ENCODE peak calls at places on chromosome 1, in five cellular contexts. V is H9, T is mesenchymal stem cell, I is IMR-90, Q is mesendoderm. Y is an unnamed sample.

GRCh38 chr1:35173516-35174224 is 19.3 kb downstream of the SFPQ start:
- DNase-seq in Q (peak; percentile 39), V (no peak), I (no peak), T (no peak), Y (no peak)

GRCh38 chr1:115430717-115431116 is 92.7 kb upstream of the NGF start:
- DNase-seq in Q (peak; percentile 75), T (peak; percentile 94), I (peak; percentile 96), V (no peak), Y (peak; percentile 19)

GRCh38 chr1:72202761-72203160 is 79.6 kb downstream of the NEGR1 start:
- DNase-seq in V (no peak), T (peak; percentile 7), I (peak; percentile 45), Q (no peak), Y (no peak)

GRCh38 chr1:192170196-192170984 is 12.1 kb downstream of the RGS18 start:
- DNase-seq in T (peak; percentile 26), Q (peak; percentile 9), V (no peak), I (peak; percentile 12), Y (no peak)

GRCh38 chr1:27868932-27869718 is 3.2 kb upstream of the THEMIS2 start:
- DNase-seq in I (no peak), V (peak; percentile 32), Q (no peak), T (no peak), Y (no peak)

GRCh38 chr1:207214453-207214852 is 107.0 kb upstream of the CD55 start:
- DNase-seq in Q (no peak), I (no peak), T (no peak), V (no peak), Y (no peak)

GRCh38 chr1:46767649-46768282 is 31.1 kb upstream of the CYP4B1 start:
- DNase-seq in T (no peak), V (no peak), I (no peak), Q (no peak), Y (no peak)

GRCh38 chr1:207145401-207146058 is 41.5 kb downstream of the C4BPA start:
- DNase-seq in V (no peak), Q (no peak), T (no peak), I (no peak), Y (peak; percentile 48)

GRCh38 chr1:216765346-216766300 is 42.4 kb upstream of the ESRRG start:
- DNase-seq in T (no peak), V (no peak), Q (peak; percentile 35), I (no peak), Y (no peak)

GRCh38 chr1:76074321-76075187 is at the start of gene ST6GALNAC3:
- DNase-seq in Q (peak; percentile 88), T (peak; percentile 74), I (peak; percentile 47), V (peak; percentile 92), Y (peak; percentile 44)

GRCh38 chr1:199705825-199706224 is 321.7 kb upstream of the NR5A2 start:
- DNase-seq in Q (no peak), I (no peak), V (no peak), T (no peak), Y (no peak)

GRCh38 chr1:212002536-212002935 is 32.8 kb downstream of the INTS7 start:
- DNase-seq in V (no peak), T (no peak), I (no peak), Q (peak; percentile 88), Y (no peak)

GRCh38 chr1:82464362-82464931 is 663.7 kb downstream of the ADGRL2 start:
- DNase-seq in Q (no peak), I (no peak), V (no peak), T (peak; percentile 78), Y (no peak)

GRCh38 chr1:245978915-245979314 is 528.2 kb downstream of the SMYD3 start:
- DNase-seq in Q (no peak), I (peak; percentile 66), T (no peak), V (no peak), Y (no peak)

GRCh38 chr1:154730251-154730650 is 122.3 kb upstream of the ADAR start:
- DNase-seq in T (peak; percentile 74), V (no peak), Q (peak; percentile 91), I (peak; percentile 38), Y (no peak)
- H3K4me1 ChIP-seq in T (peaks cover 9% of the 10 kb centered on the region), V (peaks cover 9% of the 10 kb centered on the region), Q (no peaks in the 10 kb centered on the region), I (peaks cover 10% of the 10 kb centered on the region), Y (peaks cover 5% of the 10 kb centered on the region)

DNA sequence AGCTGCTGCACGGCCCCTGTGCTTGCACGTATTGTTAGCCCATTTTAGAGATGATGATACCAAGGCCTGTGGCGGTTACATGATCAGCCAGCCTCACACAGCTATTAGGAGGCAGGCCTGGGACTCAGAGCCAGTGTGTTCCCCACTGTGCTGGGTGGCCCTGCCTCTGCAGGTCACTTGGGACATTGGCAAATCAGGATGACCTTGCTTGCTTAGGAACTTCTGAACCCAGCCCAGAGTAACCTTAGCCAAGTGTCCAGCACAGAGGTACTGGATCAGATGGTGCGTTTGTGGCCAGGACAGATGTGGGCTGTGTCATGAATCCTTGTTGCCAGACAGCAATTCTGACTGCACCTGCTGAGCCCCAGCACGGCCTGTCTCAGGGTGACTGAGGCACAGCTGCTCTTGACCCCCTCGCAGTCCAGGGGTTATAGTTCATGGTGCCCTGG is 28.1 kb downstream of the LDLRAP1 start:
- DNase-seq in I (no peak), Q (no peak), V (no peak), T (no peak), Y (no peak)
- H2BK5ac ChIP-seq in I (no peak overlapping the region), Q (no peak overlapping the region), V (no peak overlapping the region), T (no peak overlapping the region), Y (no peak overlapping the region)

GRCh38 chr1:165566091-165566490 is 22.3 kb downstream of the LRRC52 start:
- DNase-seq in I (no peak), V (no peak), Q (no peak), T (no peak), Y (no peak)
- H3K4me1 ChIP-seq in I (no peaks in the 10 kb centered on the region), V (no peaks in the 10 kb centered on the region), Q (peaks cover 2% of the 10 kb centered on the region), T (no peaks in the 10 kb centered on the region), Y (peaks cover 3% of the 10 kb centered on the region)

GRCh38 chr1:26411624-26412074 is 1.0 kb downstream of the LIN28A start:
- DNase-seq in I (no peak), T (no peak), V (peak; percentile 64), Q (peak; percentile 85), Y (no peak)

GRCh38 chr1:26410706-26411623 is at the start of gene LIN28A:
- DNase-seq in T (no peak), Q (peak; percentile 48), I (no peak), V (no peak), Y (no peak)

GRCh38 chr1:26409191-26409751 is 1.3 kb upstream of the LIN28A start:
- DNase-seq in Q (peak; percentile 78), V (peak; percentile 70), T (no peak), I (no peak), Y (no peak)

GRCh38 chr1:26412180-26412840 is 1.7 kb downstream of the LIN28A start:
- DNase-seq in T (no peak), V (peak; percentile 87), Q (peak; percentile 99), I (no peak), Y (no peak)

DNA sequence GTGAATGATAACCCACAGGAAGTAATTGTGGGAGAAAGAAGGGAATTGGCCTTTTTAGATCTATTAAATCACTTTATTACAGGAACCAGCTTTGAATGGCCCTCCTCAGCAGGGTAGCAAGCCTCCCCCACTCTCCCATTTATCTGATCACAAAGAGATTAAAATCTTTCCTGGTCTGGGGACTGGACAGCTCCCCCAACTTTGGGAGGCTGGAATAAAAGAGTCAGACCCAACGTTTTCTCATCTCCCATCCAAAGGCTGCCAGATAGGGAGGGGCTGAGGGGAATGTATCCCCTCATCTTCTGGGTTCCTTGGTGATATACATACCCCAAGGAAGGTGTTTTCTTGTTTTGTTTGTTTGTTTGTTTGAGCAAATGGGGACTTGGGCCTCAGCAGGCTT is 2.4 kb downstream of the LIN28A start:
- DNase-seq in Q (peak; percentile 25), I (no peak), T (no peak), V (no peak), Y (no peak)
- H2BK5ac ChIP-seq in Q (peak overlapping the region; percentile 96), I (no peak overlapping the region), T (no peak overlapping the region), V (no peak overlapping the region), Y (no peak overlapping the region)

GRCh38 chr1:80645621-80646020 is 1155.1 kb upstream of the ADGRL2 start:
- DNase-seq in V (no peak), Q (no peak), I (no peak), T (no peak), Y (no peak)

GRCh38 chr1:80640978-80641377 is 1159.8 kb upstream of the ADGRL2 start:
- DNase-seq in T (no peak), I (no peak), V (no peak), Q (no peak), Y (no peak)

GRCh38 chr1:80646053-80646452 is 1154.7 kb upstream of the ADGRL2 start:
- DNase-seq in V (no peak), Q (no peak), I (no peak), T (no peak), Y (no peak)
- H3K4me1 ChIP-seq in V (no peaks in the 10 kb centered on the region), Q (no peaks in the 10 kb centered on the region), I (no peaks in the 10 kb centered on the region), T (no peaks in the 10 kb centered on the region), Y (no peaks in the 10 kb centered on the region)

Y was measured in trophoblast cell.